ENCODE peak calls at places on chromosome 16, in six cellular contexts. One of them, this sample, is unnamed.
A peak's percentile ranks its signal among the peaks of the same experiment; 100 is the strongest.

GRCh38 chr16:3101018-3101840 is 2.1 kb upstream of the ZSCAN10 start:
- DNase-seq in dorsolateral prefrontal cortex: no peak
- DNase-seq in GM10248: peak; percentile 59
- DNase-seq in heart left ventricle: no peak
- DNase-seq in left kidney: peak; percentile 64
- DNase-seq in NCI-H345: no peak
- DNase-seq in this sample: no peak

GRCh38 chr16:31107465-31107867 is 720 bp upstream of the BCKDK start:
- DNase-seq in dorsolateral prefrontal cortex: no peak
- DNase-seq in GM10248: peak; percentile 77
- DNase-seq in heart left ventricle: no peak
- DNase-seq in left kidney: no peak
- DNase-seq in NCI-H345: no peak
- DNase-seq in this sample: no peak

GRCh38 chr16:81532491-81533174 is 88.0 kb downstream of the CMIP start:
- DNase-seq in dorsolateral prefrontal cortex: no peak
- DNase-seq in GM10248: no peak
- DNase-seq in heart left ventricle: no peak
- DNase-seq in left kidney: peak; percentile 95
- DNase-seq in NCI-H345: no peak
- DNase-seq in this sample: no peak

GRCh38 chr16:27436065-27436464 is 34.1 kb downstream of the IL21R start:
- DNase-seq in dorsolateral prefrontal cortex: no peak
- DNase-seq in GM10248: no peak
- DNase-seq in heart left ventricle: no peak
- DNase-seq in left kidney: no peak
- DNase-seq in NCI-H345: no peak
- DNase-seq in this sample: no peak

GRCh38 chr16:31273676-31274075 is 13.9 kb downstream of the ITGAM start:
- DNase-seq in dorsolateral prefrontal cortex: no peak
- DNase-seq in GM10248: peak; percentile 7
- DNase-seq in heart left ventricle: no peak
- DNase-seq in left kidney: no peak
- DNase-seq in NCI-H345: no peak
- DNase-seq in this sample: no peak

GRCh38 chr16:67181346-67181745 is 2.4 kb downstream of the MATCAP1 start:
- DNase-seq in dorsolateral prefrontal cortex: no peak
- DNase-seq in GM10248: no peak
- DNase-seq in heart left ventricle: no peak
- DNase-seq in left kidney: no peak
- DNase-seq in NCI-H345: no peak
- DNase-seq in this sample: no peak

GRCh38 chr16:53598513-53599266 is 95.7 kb upstream of the AKTIP start:
- DNase-seq in dorsolateral prefrontal cortex: no peak
- DNase-seq in GM10248: no peak
- DNase-seq in heart left ventricle: no peak
- DNase-seq in left kidney: no peak
- DNase-seq in NCI-H345: no peak
- DNase-seq in this sample: no peak

GRCh38 chr16:68514511-68514910 is 24.6 kb upstream of the ZFP90 start:
- DNase-seq in dorsolateral prefrontal cortex: no peak
- DNase-seq in GM10248: no peak
- DNase-seq in heart left ventricle: no peak
- DNase-seq in left kidney: no peak
- DNase-seq in NCI-H345: no peak
- DNase-seq in this sample: no peak

GRCh38 chr16:66469291-66469931 is 42.3 kb downstream of the BEAN1 start:
- DNase-seq in dorsolateral prefrontal cortex: no peak
- DNase-seq in GM10248: no peak
- DNase-seq in heart left ventricle: no peak
- DNase-seq in left kidney: no peak
- DNase-seq in NCI-H345: no peak
- DNase-seq in this sample: no peak

GRCh38 chr16:64391009-64391663 is 730.7 kb downstream of the CDH11 start:
- DNase-seq in dorsolateral prefrontal cortex: no peak
- DNase-seq in GM10248: no peak
- DNase-seq in heart left ventricle: no peak
- DNase-seq in left kidney: no peak
- DNase-seq in NCI-H345: no peak
- DNase-seq in this sample: no peak

GRCh38 chr16:77169650-77170236 is 21.2 kb upstream of the MON1B start:
- DNase-seq in dorsolateral prefrontal cortex: no peak
- DNase-seq in GM10248: peak; percentile 41
- DNase-seq in heart left ventricle: peak; percentile 28
- DNase-seq in left kidney: peak; percentile 81
- DNase-seq in NCI-H345: peak; percentile 17
- DNase-seq in this sample: no peak

GRCh38 chr16:83802135-83802534 is 5.6 kb upstream of the HSBP1 start:
- DNase-seq in dorsolateral prefrontal cortex: no peak
- DNase-seq in GM10248: no peak
- DNase-seq in heart left ventricle: no peak
- DNase-seq in left kidney: peak; percentile 46
- DNase-seq in NCI-H345: no peak
- DNase-seq in this sample: no peak

GRCh38 chr16:75002474-75002873 is 3.6 kb downstream of the ZNRF1 start:
- DNase-seq in dorsolateral prefrontal cortex: no peak
- DNase-seq in GM10248: no peak
- DNase-seq in heart left ventricle: no peak
- DNase-seq in left kidney: no peak
- DNase-seq in NCI-H345: no peak
- DNase-seq in this sample: peak; percentile 37

GRCh38 chr16:82991941-82992675 is 365.3 kb downstream of the CDH13 start:
- DNase-seq in dorsolateral prefrontal cortex: no peak
- DNase-seq in GM10248: no peak
- DNase-seq in heart left ventricle: no peak
- DNase-seq in left kidney: no peak
- DNase-seq in NCI-H345: no peak
- DNase-seq in this sample: no peak

GRCh38 chr16:55418586-55418985 is 60.4 kb upstream of the MMP2 start:
- DNase-seq in dorsolateral prefrontal cortex: no peak
- DNase-seq in GM10248: no peak
- DNase-seq in heart left ventricle: no peak
- DNase-seq in left kidney: peak; percentile 78
- DNase-seq in NCI-H345: no peak
- DNase-seq in this sample: no peak

GRCh38 chr16:9123871-9124270 is 32.4 kb downstream of the HAPSTR1 start:
- DNase-seq in dorsolateral prefrontal cortex: no peak
- DNase-seq in GM10248: no peak
- DNase-seq in heart left ventricle: peak; percentile 62
- DNase-seq in left kidney: no peak
- DNase-seq in NCI-H345: no peak
- DNase-seq in this sample: peak; percentile 75

GRCh38 chr16:69187891-69188451 is 1.0 kb downstream of the SNTB2 start:
- DNase-seq in dorsolateral prefrontal cortex: no peak
- DNase-seq in GM10248: no peak
- DNase-seq in heart left ventricle: peak; percentile 61
- DNase-seq in left kidney: peak; percentile 76
- DNase-seq in NCI-H345: peak; percentile 18
- DNase-seq in this sample: no peak

GRCh38 chr16:8773537-8773936 is 23.9 kb downstream of the TMEM186 start:
- DNase-seq in dorsolateral prefrontal cortex: no peak
- DNase-seq in GM10248: no peak
- DNase-seq in heart left ventricle: no peak
- DNase-seq in left kidney: no peak
- DNase-seq in NCI-H345: no peak
- DNase-seq in this sample: no peak

GRCh38 chr16:2527071-2527783 is 4.0 kb downstream of the CEMP1 start:
- DNase-seq in dorsolateral prefrontal cortex: no peak
- DNase-seq in GM10248: no peak
- DNase-seq in heart left ventricle: no peak
- DNase-seq in left kidney: no peak
- DNase-seq in NCI-H345: no peak
- DNase-seq in this sample: no peak

GRCh38 chr16:78538919-78539318 is 439.5 kb downstream of the WWOX start:
- DNase-seq in dorsolateral prefrontal cortex: no peak
- DNase-seq in GM10248: no peak
- DNase-seq in heart left ventricle: no peak
- DNase-seq in left kidney: no peak
- DNase-seq in NCI-H345: no peak
- DNase-seq in this sample: no peak

This sample was measured in ascending aorta.